ENCODE peak calls at places on chromosomes 5 and 9, in nine cellular contexts. P, R, D, I, E, G, N, S and H are unnamed samples. For H3K4me1, the result is how much of the 10 kb centered on the place peaks cover.

GRCh38 chr5:113606298-113607134 is 93.0 kb downstream of the YTHDC2 start:
- DNase-seq in P (peak), R (peak), D (peak), I (peak), E (peak), G (no peak), N (no peak), S (no peak), H (no peak)

GRCh38 chr5:177077335-177077734 is 9.4 kb upstream of the FGFR4 start:
- DNase-seq in P (no peak), R (no peak), D (no peak), I (peak), E (no peak), G (no peak), N (no peak), S (no peak), H (no peak)

GRCh38 chr5:53478411-53479044 is 1.9 kb upstream of the FST start:
- DNase-seq in P (peak), R (peak), D (no peak), I (peak), E (peak), G (no peak), N (no peak), S (peak), H (no peak)

GRCh38 chr9:19998823-19999455 is 210.1 kb upstream of the SLC24A2 start:
- DNase-seq in P (no peak), R (no peak), D (no peak), I (no peak), E (no peak), G (no peak), N (no peak), S (no peak), H (no peak)

GRCh38 chr5:170313344-170313743 is 15.8 kb upstream of the LCP2 start:
- DNase-seq in P (no peak), R (no peak), D (no peak), I (no peak), E (no peak), G (no peak), N (no peak), S (no peak), H (no peak)

GRCh38 chr5:147973086-147973485 is 66.7 kb upstream of the C5orf46 start:
- DNase-seq in P (no peak), R (no peak), D (no peak), I (no peak), E (no peak), G (no peak), N (no peak), S (no peak), H (no peak)

GRCh38 chr5:125134216-125135081 is 388.0 kb upstream of the ZNF608 start:
- DNase-seq in P (peak), R (no peak), D (no peak), I (no peak), E (peak), G (no peak), N (peak), S (no peak), H (no peak)

GRCh38 chr9:13665418-13666066 is 386.1 kb upstream of the MPDZ start:
- DNase-seq in P (peak), R (no peak), D (no peak), I (no peak), E (no peak), G (no peak), N (no peak), S (no peak), H (no peak)

GRCh38 chr5:172429201-172429940 is 25.0 kb downstream of the SH3PXD2B start:
- DNase-seq in P (peak), R (peak), D (no peak), I (no peak), E (no peak), G (peak), N (no peak), S (peak), H (peak)

GRCh38 chr9:107922246-107922645 is 432.7 kb upstream of the KLF4 start:
- DNase-seq in P (no peak), R (no peak), D (no peak), I (no peak), E (no peak), G (no peak), N (no peak), S (no peak), H (no peak)

GRCh38 chr9:37747271-37747753 is 6.3 kb upstream of the TRMT10B start:
- DNase-seq in P (peak), R (peak), D (peak), I (peak), E (peak), G (peak), N (no peak), S (peak), H (peak)

GRCh38 chr5:150130493-150130922 is 25.1 kb downstream of the PDGFRB start:
- DNase-seq in P (no peak), R (no peak), D (no peak), I (peak), E (no peak), G (no peak), N (no peak), S (no peak), H (no peak)

GRCh38 chr5:1105350-1106265 is 6.3 kb downstream of the SLC12A7 start:
- DNase-seq in P (no peak), R (no peak), D (no peak), I (no peak), E (no peak), G (no peak), N (no peak), S (no peak), H (no peak)

GRCh38 chr5:15374886-15375285 is 125.1 kb upstream of the FBXL7 start:
- DNase-seq in P (no peak), R (no peak), D (no peak), I (no peak), E (no peak), G (no peak), N (no peak), S (no peak), H (no peak)

GRCh38 chr5:146047396-146047795 is 58.0 kb downstream of the PLAC8L1 start:
- DNase-seq in P (no peak), R (no peak), D (no peak), I (no peak), E (no peak), G (no peak), N (no peak), S (no peak), H (no peak)

GRCh38 chr9:16039988-16040761 is 487.3 kb downstream of the CCDC171 start:
- DNase-seq in P (peak), R (peak), D (no peak), I (peak), E (peak), G (no peak), N (no peak), S (no peak), H (no peak)

GRCh38 chr9:13756943-13757342 is 477.5 kb upstream of the MPDZ start:
- DNase-seq in P (no peak), R (no peak), D (no peak), I (no peak), E (no peak), G (no peak), N (no peak), S (no peak), H (no peak)

GRCh38 chr5:13866792-13867191 is 77.7 kb downstream of the DNAH5 start:
- DNase-seq in P (peak), R (no peak), D (no peak), I (peak), E (peak), G (no peak), N (peak), S (no peak), H (no peak)

GRCh38 chr9:37965116-37965515 is 61.2 kb upstream of the SLC25A51 start:
- DNase-seq in P (no peak), R (no peak), D (peak), I (no peak), E (no peak), G (no peak), N (no peak), S (no peak), H (no peak)

GRCh38 chr9:130112244-130113151 is 58.8 kb downstream of the GPR107 start:
- DNase-seq in P (peak), R (no peak), D (no peak), I (no peak), E (no peak), G (no peak), N (no peak), S (no peak), H (no peak)

GRCh38 chr5:94693043-94693822 is 74.8 kb downstream of the SLF1 start:
- DNase-seq in P (peak), R (no peak), D (no peak), I (no peak), E (no peak), G (no peak), N (peak), S (peak), H (no peak)

GRCh38 chr5:134423376-134423775 is 11.7 kb upstream of the CDKN2AIPNL start:
- DNase-seq in P (no peak), R (no peak), D (no peak), I (no peak), E (no peak), G (no peak), N (no peak), S (no peak), H (no peak)

GRCh38 chr9:99628843-99629242 is 192.8 kb upstream of the NR4A3 start:
- DNase-seq in P (no peak), R (no peak), D (no peak), I (no peak), E (no peak), G (no peak), N (no peak), S (no peak), H (no peak)

GRCh38 chr9:72665421-72665820 is 144.0 kb downstream of the TMC1 start:
- DNase-seq in P (peak), R (no peak), D (no peak), I (no peak), E (no peak), G (no peak), N (no peak), S (peak), H (no peak)

GRCh38 chr5:170809551-170809950 is 26.0 kb downstream of the GABRP start:
- DNase-seq in P (peak), R (no peak), D (peak), I (peak), E (peak), G (no peak), N (no peak), S (peak), H (no peak)

GRCh38 chr5:169970911-169971436 is 9.3 kb downstream of the INSYN2B start:
- DNase-seq in P (peak), R (no peak), D (no peak), I (no peak), E (no peak), G (no peak), N (peak), S (peak), H (peak)

GRCh38 chr5:155455791-155456514 is 442.4 kb downstream of the KIF4B start:
- DNase-seq in P (no peak), R (no peak), D (no peak), I (no peak), E (no peak), G (no peak), N (no peak), S (no peak), H (no peak)

GRCh38 chr9:134957165-134957944 is 39.6 kb upstream of the FCN1 start:
- DNase-seq in P (no peak), R (no peak), D (no peak), I (peak), E (no peak), G (no peak), N (no peak), S (no peak), H (no peak)

GRCh38 chr5:127766556-127767335 is 63.6 kb downstream of the CCDC192 start:
- DNase-seq in P (peak), R (no peak), D (no peak), I (no peak), E (no peak), G (no peak), N (no peak), S (no peak), H (no peak)

DNA sequence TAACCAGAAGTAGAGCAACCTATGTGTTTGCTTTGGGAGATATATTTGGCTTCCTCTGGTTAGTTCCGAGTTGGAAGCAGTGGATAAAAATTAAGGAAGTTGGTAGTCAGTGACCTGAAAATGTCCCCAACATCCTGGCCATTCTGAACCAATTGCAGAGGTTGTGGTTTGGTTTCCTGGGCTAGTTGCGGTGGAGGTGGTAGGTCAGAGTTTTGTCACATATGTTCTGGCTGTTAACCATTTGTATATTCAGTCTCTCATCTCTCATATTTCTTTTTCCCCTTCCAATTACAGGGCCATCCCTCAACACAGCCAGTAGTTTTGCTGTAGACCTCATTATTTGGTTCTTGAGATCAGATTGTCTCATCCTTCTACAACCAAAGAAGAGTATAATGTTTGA is 1026.9 kb downstream of the PTPRD start:
- DNase-seq in P (no peak), R (no peak), D (no peak), I (no peak), E (no peak), G (no peak), N (no peak), S (no peak), H (no peak)
- H3K4me1 ChIP-seq in P (under half), R (under half), D (under half), I (under half), E (under half), G (under half), N (under half), S (under half), H (under half)

DNA sequence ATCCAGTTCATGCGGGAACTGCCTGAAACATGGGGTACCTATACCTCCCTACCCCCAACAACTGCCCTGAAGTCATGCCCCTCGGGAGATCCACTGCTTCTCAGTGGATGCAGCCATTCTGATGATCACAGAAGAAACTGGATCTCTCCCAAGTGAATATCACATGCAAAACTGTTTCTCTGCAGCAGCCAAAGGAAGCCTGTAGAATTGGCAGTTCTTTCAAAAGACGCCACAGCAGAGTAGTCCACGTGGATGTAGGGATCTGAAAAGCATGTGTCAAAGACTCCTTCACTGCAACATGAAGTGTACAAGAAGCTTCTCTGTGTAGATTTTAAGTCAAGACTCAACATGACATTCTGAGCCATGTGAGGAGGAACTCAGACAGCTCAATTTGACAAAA is 286.7 kb downstream of the NR3C1 start:
- DNase-seq in P (no peak), R (no peak), D (no peak), I (no peak), E (no peak), G (no peak), N (no peak), S (no peak), H (no peak)
- H3K4me1 ChIP-seq in P (under half), R (under half), D (under half), I (under half), E (under half), G (under half), N (under half), S (under half), H (under half)

GRCh38 chr5:91145233-91145620 is 237.9 kb downstream of the ARRDC3 start:
- DNase-seq in P (no peak), R (no peak), D (no peak), I (no peak), E (no peak), G (no peak), N (no peak), S (no peak), H (no peak)

GRCh38 chr5:91144491-91145232 is 238.5 kb downstream of the ARRDC3 start:
- DNase-seq in P (no peak), R (no peak), D (no peak), I (no peak), E (no peak), G (no peak), N (no peak), S (no peak), H (no peak)

GRCh38 chr5:91146905-91147600 is 236.1 kb downstream of the ARRDC3 start:
- DNase-seq in P (no peak), R (no peak), D (no peak), I (no peak), E (no peak), G (no peak), N (no peak), S (no peak), H (no peak)

GRCh38 chr5:91143840-91144239 is 239.3 kb downstream of the ARRDC3 start:
- DNase-seq in P (no peak), R (no peak), D (no peak), I (no peak), E (no peak), G (no peak), N (no peak), S (no peak), H (no peak)

DNA sequence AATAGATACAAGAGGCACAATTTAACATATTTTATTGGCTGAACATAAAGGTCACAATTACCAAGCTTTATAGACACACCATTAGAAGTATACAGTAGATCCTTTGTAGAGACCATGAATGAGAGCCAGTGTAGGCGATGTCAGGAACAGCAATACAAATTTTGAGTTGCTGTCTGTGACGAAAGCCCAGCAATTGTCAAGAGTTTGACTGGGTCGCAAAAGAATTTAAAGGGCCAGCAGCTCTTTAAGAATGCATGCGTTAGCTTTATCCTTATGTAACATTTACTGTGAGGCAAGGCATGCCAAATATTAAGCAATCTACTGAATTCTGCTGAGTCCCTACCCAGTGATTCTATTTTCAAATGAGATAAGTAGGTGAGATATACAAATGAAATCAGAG is 236.9 kb downstream of the ARRDC3 start:
- DNase-seq in P (peak), R (no peak), D (no peak), I (no peak), E (no peak), G (no peak), N (no peak), S (no peak), H (no peak)
- H3K4me1 ChIP-seq in P (under half), R (under half), D (under half), I (under half), E (under half), G (under half), N (under half), S (under half), H (under half)

GRCh38 chr9:131734165-131734610 is 5.7 kb downstream of the RAPGEF1 start:
- DNase-seq in P (no peak), R (no peak), D (no peak), I (no peak), E (no peak), G (no peak), N (no peak), S (peak), H (peak)
- H3K4me1 ChIP-seq in P (under half), R (under half), D (under half), I (under half), E (under half), G (half or more), N (half or more), S (half or more), H (half or more)

GRCh38 chr9:132005896-132006295 is 73.8 kb downstream of the MED27 start:
- DNase-seq in P (peak), R (no peak), D (no peak), I (no peak), E (no peak), G (no peak), N (no peak), S (no peak), H (no peak)
- H3K4me1 ChIP-seq in P (under half), R (under half), D (under half), I (under half), E (under half), G (under half), N (under half), S (under half), H (under half)